ENCODE peak calls at places on chromosomes 16 and 17, in five cellular contexts. One of them, this sample, is unnamed. For H3K36me3, the result is how much of the 10 kb centered on the place peaks cover.

GRCh38 chr17:75740631-75741077 is 19.4 kb downstream of the ITGB4 start:
- DNase-seq in heart right ventricle: no peak
- DNase-seq in right lobe of liver: no peak
- DNase-seq in BJ: no peak
- DNase-seq in heart left ventricle: no peak
- DNase-seq in this sample: no peak

GRCh38 chr17:76593338-76593737 is 7.7 kb upstream of the ST6GALNAC2 start:
- DNase-seq in heart right ventricle: no peak
- DNase-seq in right lobe of liver: no peak
- DNase-seq in BJ: no peak
- DNase-seq in heart left ventricle: no peak
- DNase-seq in this sample: no peak

GRCh38 chr17:76398523-76399174 is 14.2 kb downstream of the SPHK1 start:
- DNase-seq in heart right ventricle: no peak
- DNase-seq in right lobe of liver: peak
- DNase-seq in BJ: no peak
- DNase-seq in heart left ventricle: no peak
- DNase-seq in this sample: no peak

GRCh38 chr16:54193656-54194007 is 93.0 kb downstream of the IRX3 start:
- DNase-seq in heart right ventricle: peak
- DNase-seq in right lobe of liver: peak
- DNase-seq in BJ: no peak
- DNase-seq in heart left ventricle: peak
- DNase-seq in this sample: peak

GRCh38 chr16:81814751-81815428 is 35.8 kb downstream of the PLCG2 start:
- DNase-seq in heart right ventricle: no peak
- DNase-seq in right lobe of liver: no peak
- DNase-seq in BJ: no peak
- DNase-seq in heart left ventricle: no peak
- DNase-seq in this sample: no peak

GRCh38 chr17:65154770-65155589 is 17.8 kb downstream of the RGS9 start:
- DNase-seq in heart right ventricle: no peak
- DNase-seq in right lobe of liver: no peak
- DNase-seq in BJ: no peak
- DNase-seq in heart left ventricle: no peak
- DNase-seq in this sample: no peak

GRCh38 chr16:81220369-81220768 is 18.1 kb upstream of the BCO1 start:
- DNase-seq in heart right ventricle: no peak
- DNase-seq in right lobe of liver: no peak
- DNase-seq in BJ: no peak
- DNase-seq in heart left ventricle: no peak
- DNase-seq in this sample: no peak

GRCh38 chr17:57121308-57122042 is 36.4 kb downstream of the AKAP1 start:
- DNase-seq in heart right ventricle: no peak
- DNase-seq in right lobe of liver: no peak
- DNase-seq in BJ: no peak
- DNase-seq in heart left ventricle: no peak
- DNase-seq in this sample: peak

GRCh38 chr17:75087558-75088453 is at the start of gene SLC16A5:
- DNase-seq in heart right ventricle: peak
- DNase-seq in right lobe of liver: peak
- DNase-seq in BJ: peak
- DNase-seq in heart left ventricle: peak
- DNase-seq in this sample: peak

GRCh38 chr17:42438600-42439567 is 15.8 kb upstream of the CAVIN1 start:
- DNase-seq in heart right ventricle: no peak
- DNase-seq in right lobe of liver: no peak
- DNase-seq in BJ: no peak
- DNase-seq in heart left ventricle: no peak
- DNase-seq in this sample: peak

GRCh38 chr17:15023589-15023988 is 241.5 kb downstream of the PMP22 start:
- DNase-seq in heart right ventricle: no peak
- DNase-seq in right lobe of liver: no peak
- DNase-seq in BJ: no peak
- DNase-seq in heart left ventricle: no peak
- DNase-seq in this sample: no peak

GRCh38 chr16:1983544-1984346 is at the start of gene GFER:
- DNase-seq in heart right ventricle: peak
- DNase-seq in right lobe of liver: peak
- DNase-seq in BJ: peak
- DNase-seq in heart left ventricle: peak
- DNase-seq in this sample: peak

GRCh38 chr16:76857402-76857801 is 333.6 kb upstream of the MON1B start:
- DNase-seq in heart right ventricle: no peak
- DNase-seq in right lobe of liver: no peak
- DNase-seq in BJ: no peak
- DNase-seq in heart left ventricle: no peak
- DNase-seq in this sample: no peak

GRCh38 chr16:71242601-71243000 is 12.1 kb upstream of the HYDIN start:
- DNase-seq in heart right ventricle: no peak
- DNase-seq in right lobe of liver: no peak
- DNase-seq in BJ: no peak
- DNase-seq in heart left ventricle: no peak
- DNase-seq in this sample: no peak

GRCh38 chr16:69286941-69287713 is 24.0 kb upstream of the VPS4A start:
- DNase-seq in heart right ventricle: peak
- DNase-seq in right lobe of liver: peak
- DNase-seq in BJ: no peak
- DNase-seq in heart left ventricle: peak
- DNase-seq in this sample: peak

GRCh38 chr17:82496529-82497434 is 22.8 kb upstream of the FOXK2 start:
- DNase-seq in heart right ventricle: peak
- DNase-seq in right lobe of liver: peak
- DNase-seq in BJ: peak
- DNase-seq in heart left ventricle: peak
- DNase-seq in this sample: peak

GRCh38 chr16:29316673-29317237 is 89.8 kb downstream of the NPIPB11 start:
- DNase-seq in heart right ventricle: no peak
- DNase-seq in right lobe of liver: no peak
- DNase-seq in BJ: no peak
- DNase-seq in heart left ventricle: no peak
- DNase-seq in this sample: no peak

GRCh38 chr16:27174007-27174406 is 29.3 kb upstream of the KDM8 start:
- DNase-seq in heart right ventricle: no peak
- DNase-seq in right lobe of liver: no peak
- DNase-seq in BJ: no peak
- DNase-seq in heart left ventricle: no peak
- DNase-seq in this sample: no peak

GRCh38 chr17:80104321-80104955 is 3.1 kb downstream of the GAA start:
- DNase-seq in heart right ventricle: no peak
- DNase-seq in right lobe of liver: peak
- DNase-seq in BJ: no peak
- DNase-seq in heart left ventricle: no peak
- DNase-seq in this sample: no peak

GRCh38 chr17:40499551-40500189 is 1.8 kb downstream of the TNS4 start:
- DNase-seq in heart right ventricle: peak
- DNase-seq in right lobe of liver: peak
- DNase-seq in BJ: no peak
- DNase-seq in heart left ventricle: peak
- DNase-seq in this sample: peak

GRCh38 chr17:27464431-27464830 is 8.2 kb downstream of the KSR1 start:
- DNase-seq in heart right ventricle: no peak
- DNase-seq in right lobe of liver: no peak
- DNase-seq in BJ: no peak
- DNase-seq in heart left ventricle: no peak
- DNase-seq in this sample: no peak

GRCh38 chr17:27469256-27469655 is 13.0 kb downstream of the KSR1 start:
- DNase-seq in heart right ventricle: no peak
- DNase-seq in right lobe of liver: no peak
- DNase-seq in BJ: no peak
- DNase-seq in heart left ventricle: no peak
- DNase-seq in this sample: no peak

GRCh38 chr17:27466748-27467375 is 10.6 kb downstream of the KSR1 start:
- DNase-seq in heart right ventricle: no peak
- DNase-seq in right lobe of liver: no peak
- DNase-seq in BJ: no peak
- DNase-seq in heart left ventricle: peak
- DNase-seq in this sample: no peak

GRCh38 chr17:27463235-27463677 is 7.0 kb downstream of the KSR1 start:
- DNase-seq in heart right ventricle: no peak
- DNase-seq in right lobe of liver: no peak
- DNase-seq in BJ: no peak
- DNase-seq in heart left ventricle: no peak
- DNase-seq in this sample: no peak

DNA sequence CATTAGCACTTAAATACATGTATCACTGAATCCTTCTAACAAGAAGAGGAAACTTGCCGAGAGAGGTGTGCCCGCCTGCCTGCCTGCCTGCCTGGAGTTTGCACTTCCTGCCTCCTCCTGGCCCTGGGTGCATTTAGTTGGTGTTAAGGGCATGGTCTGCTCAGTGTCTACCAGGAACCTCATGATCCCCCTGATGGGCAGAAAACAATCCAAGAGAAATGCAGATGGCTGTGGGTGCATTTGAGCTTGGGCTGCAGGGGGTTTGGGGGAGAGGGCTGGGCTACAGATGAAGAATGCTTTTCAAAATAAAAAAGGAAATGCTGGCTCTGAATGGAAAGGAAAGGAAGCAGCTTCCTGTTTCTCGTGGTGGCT is 10.1 kb downstream of the KSR1 start:
- DNase-seq in heart right ventricle: no peak
- DNase-seq in right lobe of liver: no peak
- DNase-seq in BJ: no peak
- DNase-seq in heart left ventricle: no peak
- DNase-seq in this sample: no peak
- H3K4me3 ChIP-seq in heart right ventricle: no peak
- H3K4me3 ChIP-seq in right lobe of liver: no peak
- H3K4me3 ChIP-seq in BJ: no peak
- H3K4me3 ChIP-seq in heart left ventricle: no peak
- H3K4me3 ChIP-seq in this sample: no peak

DNA sequence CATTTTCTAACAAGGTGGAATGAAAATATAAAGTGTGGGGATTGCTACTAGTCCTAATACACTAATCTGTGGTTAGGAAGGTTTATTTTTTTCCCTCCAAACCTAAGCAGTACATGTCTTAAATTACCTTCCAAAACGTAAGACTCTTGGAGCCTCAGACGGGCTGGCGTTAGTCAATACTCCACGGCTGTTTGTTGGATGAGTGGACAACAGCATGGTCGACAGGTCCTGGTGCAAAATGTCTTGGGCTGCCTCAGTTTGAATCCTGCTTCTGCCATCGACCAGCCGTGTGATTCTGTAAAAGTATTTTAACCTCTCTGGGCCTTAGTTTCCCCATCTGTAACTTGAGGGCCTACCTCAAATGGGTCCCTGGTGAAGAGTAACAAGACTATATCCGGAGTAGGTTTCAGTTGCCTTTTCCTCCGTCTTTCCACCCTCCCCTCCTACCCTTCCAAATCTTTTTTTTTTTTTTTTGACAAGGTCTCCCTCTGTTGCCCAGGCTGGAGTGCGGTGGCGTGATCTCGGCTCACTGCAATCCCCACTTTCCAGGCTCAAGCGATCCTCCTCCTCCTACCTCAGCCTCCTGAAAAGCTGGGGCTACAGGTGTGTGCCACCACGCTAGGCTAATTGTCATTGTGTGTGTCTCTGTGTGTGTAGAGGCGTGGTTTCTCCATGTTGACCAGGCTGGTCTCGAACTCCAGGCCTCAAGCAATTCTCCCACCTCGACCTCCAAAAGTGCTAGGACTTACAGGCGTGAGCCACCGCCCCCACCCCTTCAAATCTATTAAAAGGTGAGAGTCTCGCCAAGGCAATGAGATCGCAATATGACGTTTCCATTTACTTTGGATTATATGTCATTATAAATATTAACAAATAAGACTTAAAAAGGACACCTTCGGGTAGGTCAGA is 5.8 kb downstream of the SCGB1C2 start:
- DNase-seq in heart right ventricle: no peak
- DNase-seq in right lobe of liver: peak
- DNase-seq in BJ: no peak
- DNase-seq in heart left ventricle: peak
- DNase-seq in this sample: no peak
- TF ChIP-seq CTCF in heart right ventricle: no peak
- TF ChIP-seq CTCF in right lobe of liver: no peak
- TF ChIP-seq CTCF in BJ: no peak
- TF ChIP-seq CTCF in heart left ventricle: no peak
- TF ChIP-seq CTCF in this sample: no peak

DNA sequence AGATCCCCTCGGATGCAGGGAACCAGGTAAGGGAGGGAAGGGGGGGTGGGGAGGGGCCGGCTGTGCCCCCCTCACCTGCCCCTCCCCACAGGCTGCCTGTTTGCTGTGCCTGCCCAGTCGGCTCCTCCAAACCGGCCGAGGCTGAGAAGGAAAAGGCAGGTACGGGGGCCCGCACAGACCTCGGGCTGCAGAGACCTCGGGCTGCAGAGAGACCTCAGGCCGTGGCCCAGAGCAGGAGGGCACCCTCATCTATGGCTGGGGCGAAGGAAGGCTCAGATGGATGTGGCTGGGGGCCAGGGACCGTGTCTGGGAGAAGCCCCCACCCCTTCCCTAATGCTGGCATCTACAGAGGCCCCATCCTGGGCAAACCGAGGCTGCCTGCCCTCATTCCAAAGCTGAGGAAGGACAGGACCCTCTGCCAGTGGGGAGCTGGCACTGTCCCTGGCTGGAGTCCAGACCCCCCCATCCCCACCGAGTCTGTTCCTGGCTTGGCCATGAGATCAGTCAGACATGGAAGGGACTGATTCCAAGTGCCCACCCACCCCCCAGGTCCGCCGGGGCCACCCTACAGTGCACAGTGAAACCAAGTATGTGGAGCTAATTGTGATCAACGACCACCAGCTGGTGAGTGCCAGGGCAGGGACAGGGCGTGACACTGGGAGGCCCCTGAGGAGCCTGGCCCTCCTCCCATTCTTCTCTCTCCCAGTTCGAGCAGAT is 13.7 kb downstream of the ADAM11 start:
- DNase-seq in heart right ventricle: no peak
- DNase-seq in right lobe of liver: no peak
- DNase-seq in BJ: no peak
- DNase-seq in heart left ventricle: no peak
- DNase-seq in this sample: no peak
- H3K36me3 ChIP-seq in heart right ventricle: under half
- H3K36me3 ChIP-seq in right lobe of liver: under half
- H3K36me3 ChIP-seq in BJ: under half
- H3K36me3 ChIP-seq in heart left ventricle: under half
- H3K36me3 ChIP-seq in this sample: under half

GRCh38 chr17:18191967-18192366 is 8.3 kb downstream of the ALKBH5 start:
- DNase-seq in heart right ventricle: no peak
- DNase-seq in right lobe of liver: no peak
- DNase-seq in BJ: no peak
- DNase-seq in heart left ventricle: no peak
- DNase-seq in this sample: no peak

GRCh38 chr17:18191071-18191667 is 7.5 kb downstream of the ALKBH5 start:
- DNase-seq in heart right ventricle: no peak
- DNase-seq in right lobe of liver: peak
- DNase-seq in BJ: no peak
- DNase-seq in heart left ventricle: peak
- DNase-seq in this sample: no peak

GRCh38 chr17:18187226-18187625 is 3.6 kb downstream of the ALKBH5 start:
- DNase-seq in heart right ventricle: no peak
- DNase-seq in right lobe of liver: no peak
- DNase-seq in BJ: no peak
- DNase-seq in heart left ventricle: no peak
- DNase-seq in this sample: no peak

GRCh38 chr17:18187816-18188761 is 4.5 kb downstream of the ALKBH5 start:
- DNase-seq in heart right ventricle: peak
- DNase-seq in right lobe of liver: no peak
- DNase-seq in BJ: no peak
- DNase-seq in heart left ventricle: peak
- DNase-seq in this sample: no peak

GRCh38 chr17:18190629-18191028 is 7.0 kb downstream of the ALKBH5 start:
- DNase-seq in heart right ventricle: no peak
- DNase-seq in right lobe of liver: no peak
- DNase-seq in BJ: no peak
- DNase-seq in heart left ventricle: no peak
- DNase-seq in this sample: no peak
- H3K4me3 ChIP-seq in heart right ventricle: no peak
- H3K4me3 ChIP-seq in right lobe of liver: no peak
- H3K4me3 ChIP-seq in BJ: no peak
- H3K4me3 ChIP-seq in heart left ventricle: peak
- H3K4me3 ChIP-seq in this sample: no peak

GRCh38 chr16:11407047-11407982 is 62.1 kb downstream of the RMI2 start:
- DNase-seq in heart right ventricle: no peak
- DNase-seq in right lobe of liver: peak
- DNase-seq in BJ: peak
- DNase-seq in heart left ventricle: peak
- DNase-seq in this sample: peak
- TF ChIP-seq CTCF in heart right ventricle: peak
- TF ChIP-seq CTCF in right lobe of liver: peak
- TF ChIP-seq CTCF in BJ: peak
- TF ChIP-seq CTCF in heart left ventricle: peak
- TF ChIP-seq CTCF in this sample: peak